ENCODE peak calls at places on chromosome 14, in five cellular contexts. One of them, this sample, is unnamed.
A peak's percentile ranks its signal among the peaks of the same experiment; 100 is the strongest.

GRCh38 chr14:50882932-50883826 is 11.3 kb downstream of the ABHD12B start:
- DNase-seq in breast epithelium: no peak
- DNase-seq in ovary: no peak
- DNase-seq in dorsolateral prefrontal cortex: no peak
- DNase-seq in mesendoderm: no peak
- DNase-seq in this sample: no peak

GRCh38 chr14:55762595-55763232 is 182.7 kb downstream of the KTN1 start:
- DNase-seq in breast epithelium: no peak
- DNase-seq in ovary: no peak
- DNase-seq in dorsolateral prefrontal cortex: no peak
- DNase-seq in mesendoderm: no peak
- DNase-seq in this sample: no peak

GRCh38 chr14:96614528-96614927 is 112.3 kb downstream of the PAPOLA start:
- DNase-seq in breast epithelium: no peak
- DNase-seq in ovary: no peak
- DNase-seq in dorsolateral prefrontal cortex: no peak
- DNase-seq in mesendoderm: no peak
- DNase-seq in this sample: no peak

GRCh38 chr14:39426605-39427004 is 5.6 kb downstream of the FBXO33 start:
- DNase-seq in breast epithelium: no peak
- DNase-seq in ovary: no peak
- DNase-seq in dorsolateral prefrontal cortex: no peak
- DNase-seq in mesendoderm: peak; percentile 50
- DNase-seq in this sample: no peak

GRCh38 chr14:80954771-80955299 is 586 bp upstream of the TSHR start:
- DNase-seq in breast epithelium: peak; percentile 80
- DNase-seq in ovary: peak; percentile 62
- DNase-seq in dorsolateral prefrontal cortex: peak; percentile 67
- DNase-seq in mesendoderm: peak; percentile 84
- DNase-seq in this sample: peak; percentile 56

GRCh38 chr14:104895786-104896642 is 28.7 kb upstream of the PLD4 start:
- DNase-seq in breast epithelium: no peak
- DNase-seq in ovary: peak; percentile 18
- DNase-seq in dorsolateral prefrontal cortex: no peak
- DNase-seq in mesendoderm: no peak
- DNase-seq in this sample: no peak

GRCh38 chr14:23025181-23025788 is 9.4 kb downstream of the PSMB5 start:
- DNase-seq in breast epithelium: no peak
- DNase-seq in ovary: no peak
- DNase-seq in dorsolateral prefrontal cortex: no peak
- DNase-seq in mesendoderm: peak; percentile 59
- DNase-seq in this sample: no peak

GRCh38 chr14:73252491-73253322 is 15.4 kb downstream of the PAPLN start:
- DNase-seq in breast epithelium: no peak
- DNase-seq in ovary: no peak
- DNase-seq in dorsolateral prefrontal cortex: peak; percentile 42
- DNase-seq in mesendoderm: no peak
- DNase-seq in this sample: no peak

GRCh38 chr14:57918791-57919190 is 52.9 kb upstream of the SLC35F4 start:
- DNase-seq in breast epithelium: no peak
- DNase-seq in ovary: no peak
- DNase-seq in dorsolateral prefrontal cortex: no peak
- DNase-seq in mesendoderm: no peak
- DNase-seq in this sample: no peak

GRCh38 chr14:54147285-54147684 is 190.7 kb upstream of the BMP4 start:
- DNase-seq in breast epithelium: no peak
- DNase-seq in ovary: no peak
- DNase-seq in dorsolateral prefrontal cortex: no peak
- DNase-seq in mesendoderm: peak; percentile 40
- DNase-seq in this sample: no peak

GRCh38 chr14:95841680-95842079 is 35.0 kb upstream of the TUNAR start:
- DNase-seq in breast epithelium: no peak
- DNase-seq in ovary: no peak
- DNase-seq in dorsolateral prefrontal cortex: no peak
- DNase-seq in mesendoderm: no peak
- DNase-seq in this sample: no peak

GRCh38 chr14:99838555-99839193 is 45.5 kb downstream of the EML1 start:
- DNase-seq in breast epithelium: no peak
- DNase-seq in ovary: no peak
- DNase-seq in dorsolateral prefrontal cortex: no peak
- DNase-seq in mesendoderm: peak; percentile 95
- DNase-seq in this sample: no peak

GRCh38 chr14:91889477-91890211 is 22.3 kb upstream of the TC2N start:
- DNase-seq in breast epithelium: no peak
- DNase-seq in ovary: peak; percentile 33
- DNase-seq in dorsolateral prefrontal cortex: peak; percentile 58
- DNase-seq in mesendoderm: no peak
- DNase-seq in this sample: peak; percentile 5

GRCh38 chr14:71165121-71165574 is 257.9 kb downstream of the PCNX1 start:
- DNase-seq in breast epithelium: no peak
- DNase-seq in ovary: no peak
- DNase-seq in dorsolateral prefrontal cortex: no peak
- DNase-seq in mesendoderm: peak; percentile 58
- DNase-seq in this sample: no peak

GRCh38 chr14:71163842-71164500 is 256.7 kb downstream of the PCNX1 start:
- DNase-seq in breast epithelium: no peak
- DNase-seq in ovary: no peak
- DNase-seq in dorsolateral prefrontal cortex: no peak
- DNase-seq in mesendoderm: no peak
- DNase-seq in this sample: no peak

GRCh38 chr14:71165650-71166049 is 258.4 kb downstream of the PCNX1 start:
- DNase-seq in breast epithelium: no peak
- DNase-seq in ovary: no peak
- DNase-seq in dorsolateral prefrontal cortex: no peak
- DNase-seq in mesendoderm: no peak
- DNase-seq in this sample: no peak

GRCh38 chr14:71166434-71166833 is 259.2 kb downstream of the PCNX1 start:
- DNase-seq in breast epithelium: no peak
- DNase-seq in ovary: no peak
- DNase-seq in dorsolateral prefrontal cortex: no peak
- DNase-seq in mesendoderm: no peak
- DNase-seq in this sample: no peak

DNA sequence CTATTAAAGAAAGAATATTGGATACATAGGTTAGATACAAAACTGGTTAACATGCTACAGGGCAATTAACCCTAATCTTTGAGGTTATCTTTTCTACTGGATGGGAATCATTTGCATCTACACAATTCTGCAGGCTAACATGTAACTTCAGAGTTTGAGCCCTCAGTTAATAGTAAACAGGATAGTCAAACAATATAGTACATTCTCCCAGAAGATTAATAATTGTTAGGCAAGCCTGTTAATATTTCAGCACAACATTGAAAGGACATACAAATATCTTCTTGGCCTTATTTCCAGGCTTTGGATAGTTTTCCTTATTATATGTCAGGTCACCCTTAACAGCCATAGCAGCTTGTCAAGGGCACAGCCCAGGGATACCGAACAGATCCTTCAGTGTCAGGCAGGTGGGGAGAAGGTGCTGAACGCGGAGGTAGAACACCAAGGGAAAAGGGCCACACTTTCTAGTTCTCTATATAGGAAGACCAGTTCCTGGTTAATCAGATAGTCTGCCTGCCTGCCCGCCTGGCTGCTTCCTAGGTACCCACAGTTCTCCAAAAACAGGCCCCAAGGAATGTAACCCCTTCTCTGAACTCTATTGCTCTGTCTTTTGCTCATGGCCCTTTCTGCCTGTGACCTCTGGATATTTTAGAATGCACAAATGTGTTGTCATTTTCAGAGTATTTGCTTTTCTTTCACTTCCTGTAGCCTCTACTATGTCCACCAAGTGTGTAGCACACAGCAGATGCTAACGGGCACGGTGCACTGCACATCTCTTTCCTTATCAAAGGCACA is 256.0 kb downstream of the PCNX1 start:
- DNase-seq in breast epithelium: no peak
- DNase-seq in ovary: no peak
- DNase-seq in dorsolateral prefrontal cortex: no peak
- DNase-seq in mesendoderm: no peak
- DNase-seq in this sample: no peak
- H3K27ac ChIP-seq in breast epithelium: no peak overlapping the region
- H3K27ac ChIP-seq in ovary: no peak overlapping the region
- H3K27ac ChIP-seq in dorsolateral prefrontal cortex: no peak overlapping the region
- H3K27ac ChIP-seq in mesendoderm: no peak overlapping the region
- H3K27ac ChIP-seq in this sample: peak overlapping the region; percentile 8

GRCh38 chr14:52000019-52000582 is 10.8 kb downstream of the RTRAF start:
- DNase-seq in breast epithelium: no peak
- DNase-seq in ovary: no peak
- DNase-seq in dorsolateral prefrontal cortex: no peak
- DNase-seq in mesendoderm: no peak
- DNase-seq in this sample: no peak
- H3K27ac ChIP-seq in breast epithelium: no peak overlapping the region
- H3K27ac ChIP-seq in ovary: no peak overlapping the region
- H3K27ac ChIP-seq in dorsolateral prefrontal cortex: no peak overlapping the region
- H3K27ac ChIP-seq in mesendoderm: no peak overlapping the region
- H3K27ac ChIP-seq in this sample: no peak overlapping the region

DNA sequence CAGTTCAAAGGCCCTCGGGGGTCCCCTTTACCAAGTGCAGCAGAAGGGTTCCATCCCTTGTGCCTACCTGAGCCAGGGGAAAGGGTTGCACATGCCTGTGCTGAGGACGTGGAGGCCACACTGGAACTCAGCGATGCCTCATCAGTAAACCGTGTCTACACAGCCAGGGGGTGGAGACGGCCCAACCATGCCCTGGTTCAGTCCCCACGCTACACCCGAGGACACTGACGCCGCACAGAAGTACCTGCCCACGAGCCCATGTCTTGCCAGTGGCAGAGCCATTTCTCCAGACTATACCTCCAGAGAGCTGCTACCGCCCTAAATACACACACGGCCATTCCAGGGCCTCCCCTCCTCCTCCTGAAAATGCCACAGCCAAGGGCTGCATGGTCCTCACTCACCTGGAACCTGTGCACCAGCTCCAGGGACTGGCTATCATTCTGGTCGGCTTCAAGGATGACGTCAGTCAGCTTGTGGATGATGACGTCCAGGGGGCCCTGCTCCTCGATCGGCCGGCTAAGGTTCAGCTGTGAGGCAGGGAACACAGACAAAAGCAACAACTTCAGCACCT is 93.4 kb downstream of the CHGA start:
- DNase-seq in breast epithelium: no peak
- DNase-seq in ovary: no peak
- DNase-seq in dorsolateral prefrontal cortex: no peak
- DNase-seq in mesendoderm: no peak
- DNase-seq in this sample: no peak
- H3K27ac ChIP-seq in breast epithelium: no peak overlapping the region
- H3K27ac ChIP-seq in ovary: no peak overlapping the region
- H3K27ac ChIP-seq in dorsolateral prefrontal cortex: peak overlapping the region; percentile 95
- H3K27ac ChIP-seq in mesendoderm: no peak overlapping the region
- H3K27ac ChIP-seq in this sample: no peak overlapping the region

DNA sequence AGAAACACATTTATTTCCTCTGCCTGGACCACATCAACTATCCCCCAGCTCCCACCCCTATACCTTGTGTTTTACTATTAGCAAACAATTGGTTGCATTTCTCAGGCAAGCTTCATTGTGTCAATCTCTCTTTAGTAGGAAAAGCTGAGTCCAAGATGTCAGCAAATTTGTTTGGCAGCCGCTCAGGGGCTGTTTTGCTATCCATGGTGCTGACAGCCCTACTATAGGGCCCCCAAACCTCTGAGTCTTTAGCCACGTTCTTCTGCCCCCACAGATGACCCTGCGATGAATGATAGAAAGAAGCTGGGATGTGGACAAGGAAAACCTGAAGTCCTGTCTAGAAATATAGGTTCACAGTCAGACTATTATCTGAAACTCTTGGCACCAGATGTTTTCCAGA is 11.6 kb upstream of the SYNDIG1L start:
- DNase-seq in breast epithelium: no peak
- DNase-seq in ovary: no peak
- DNase-seq in dorsolateral prefrontal cortex: no peak
- DNase-seq in mesendoderm: peak; percentile 64
- DNase-seq in this sample: no peak
- H3K27ac ChIP-seq in breast epithelium: no peak overlapping the region
- H3K27ac ChIP-seq in ovary: no peak overlapping the region
- H3K27ac ChIP-seq in dorsolateral prefrontal cortex: no peak overlapping the region
- H3K27ac ChIP-seq in mesendoderm: no peak overlapping the region
- H3K27ac ChIP-seq in this sample: no peak overlapping the region

GRCh38 chr14:21308479-21309237 is 28.8 kb downstream of the RPGRIP1 start:
- DNase-seq in breast epithelium: peak; percentile 80
- DNase-seq in ovary: no peak
- DNase-seq in dorsolateral prefrontal cortex: peak; percentile 53
- DNase-seq in mesendoderm: peak; percentile 99
- DNase-seq in this sample: peak; percentile 75

GRCh38 chr14:21307641-21308040 is 27.8 kb downstream of the RPGRIP1 start:
- DNase-seq in breast epithelium: no peak
- DNase-seq in ovary: no peak
- DNase-seq in dorsolateral prefrontal cortex: no peak
- DNase-seq in mesendoderm: no peak
- DNase-seq in this sample: no peak

GRCh38 chr14:21309956-21310355 is 30.1 kb downstream of the RPGRIP1 start:
- DNase-seq in breast epithelium: no peak
- DNase-seq in ovary: no peak
- DNase-seq in dorsolateral prefrontal cortex: no peak
- DNase-seq in mesendoderm: no peak
- DNase-seq in this sample: no peak

GRCh38 chr14:21309238-21309636 is 29.4 kb downstream of the RPGRIP1 start:
- DNase-seq in breast epithelium: no peak
- DNase-seq in ovary: no peak
- DNase-seq in dorsolateral prefrontal cortex: no peak
- DNase-seq in mesendoderm: no peak
- DNase-seq in this sample: no peak

DNA sequence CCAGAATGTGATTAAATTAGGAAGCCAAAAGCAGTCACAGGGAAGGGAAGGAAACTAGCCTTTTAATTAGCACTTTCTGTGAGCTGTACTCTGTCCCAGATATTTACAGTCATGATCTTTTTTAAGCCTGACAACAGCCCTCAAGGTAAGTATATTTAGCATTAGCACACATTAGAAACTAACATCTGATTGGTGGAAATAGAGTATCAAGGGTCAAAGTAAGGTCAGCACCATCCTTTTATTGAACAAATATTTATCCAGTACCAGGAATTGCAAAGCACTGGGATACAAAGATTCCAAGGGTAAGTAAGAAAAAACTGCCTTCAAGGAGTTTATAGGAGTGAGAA is 28.2 kb downstream of the RPGRIP1 start:
- DNase-seq in breast epithelium: no peak
- DNase-seq in ovary: no peak
- DNase-seq in dorsolateral prefrontal cortex: no peak
- DNase-seq in mesendoderm: no peak
- DNase-seq in this sample: no peak
- H3K27ac ChIP-seq in breast epithelium: peak overlapping the region; percentile 85
- H3K27ac ChIP-seq in ovary: no peak overlapping the region
- H3K27ac ChIP-seq in dorsolateral prefrontal cortex: no peak overlapping the region
- H3K27ac ChIP-seq in mesendoderm: no peak overlapping the region
- H3K27ac ChIP-seq in this sample: no peak overlapping the region